ENCODE peak calls at places on chromosomes 12 and 14, in eight cellular contexts. R, M, Z, I, C, H, V and N are unnamed samples.

GRCh38 chr14:95045255-95045701 is 112.1 kb downstream of the DICER1 start:
- DNase-seq in Z (no peak), V (no peak), M (no peak), I (no peak), R (no peak), H (no peak), C (peak), N (no peak)

GRCh38 chr12:47370421-47370820 is 290.7 kb upstream of the AMIGO2 start:
- DNase-seq in M (no peak), V (no peak), C (no peak), H (no peak), R (no peak), Z (no peak), I (no peak), N (no peak)

GRCh38 chr12:110107369-110108281 is 16.5 kb upstream of the IFT81 start:
- DNase-seq in C (peak), M (peak), Z (no peak), I (peak), H (no peak), R (no peak), V (peak), N (no peak)

GRCh38 chr12:45930369-45930768 is 60.0 kb downstream of the SCAF11 start:
- DNase-seq in I (no peak), C (no peak), H (no peak), R (no peak), Z (no peak), M (no peak), V (no peak), N (no peak)

GRCh38 chr12:2291182-2291832 is 238.5 kb downstream of the CACNA1C start:
- DNase-seq in C (no peak), V (no peak), Z (no peak), M (no peak), R (peak), I (no peak), H (peak), N (no peak)

GRCh38 chr14:42224053-42224888 is 617.6 kb downstream of the LRFN5 start:
- DNase-seq in H (no peak), R (peak), V (peak), I (peak), Z (peak), C (no peak), M (no peak), N (no peak)

GRCh38 chr14:50560929-50561280 is 960 bp downstream of the ATL1 start:
- DNase-seq in M (peak), Z (peak), R (peak), H (no peak), V (peak), C (peak), I (peak), N (no peak)

GRCh38 chr14:50741571-50741970 is 73.5 kb upstream of the SAV1 start:
- DNase-seq in H (no peak), I (peak), R (no peak), C (no peak), V (no peak), M (no peak), Z (no peak), N (no peak)

GRCh38 chr12:15670756-15671155 is 118.4 kb downstream of the EPS8 start:
- DNase-seq in R (no peak), I (no peak), Z (no peak), C (no peak), H (no peak), M (no peak), V (no peak), N (no peak)

GRCh38 chr12:106044773-106045172 is 94.0 kb downstream of the NUAK1 start:
- DNase-seq in I (peak), H (no peak), C (no peak), R (peak), M (no peak), Z (no peak), V (no peak), N (no peak)

GRCh38 chr12:14618990-14619389 is 51.3 kb upstream of the PLBD1 start:
- DNase-seq in Z (no peak), C (no peak), R (peak), I (peak), M (no peak), V (no peak), H (no peak), N (no peak)

GRCh38 chr12:45076417-45077031 is 25.6 kb upstream of the DBX2 start:
- DNase-seq in I (no peak), R (no peak), H (no peak), M (no peak), Z (no peak), V (no peak), C (no peak), N (no peak)

GRCh38 chr12:100290016-100290415 is 23.0 kb downstream of the SCYL2 start:
- DNase-seq in V (no peak), Z (no peak), R (no peak), C (no peak), H (no peak), M (no peak), I (no peak), N (no peak)

GRCh38 chr12:38384816-38385491 is 68.4 kb downstream of the ALG10B start:
- DNase-seq in V (no peak), H (no peak), Z (no peak), C (no peak), I (no peak), R (peak), M (no peak), N (no peak)

DNA sequence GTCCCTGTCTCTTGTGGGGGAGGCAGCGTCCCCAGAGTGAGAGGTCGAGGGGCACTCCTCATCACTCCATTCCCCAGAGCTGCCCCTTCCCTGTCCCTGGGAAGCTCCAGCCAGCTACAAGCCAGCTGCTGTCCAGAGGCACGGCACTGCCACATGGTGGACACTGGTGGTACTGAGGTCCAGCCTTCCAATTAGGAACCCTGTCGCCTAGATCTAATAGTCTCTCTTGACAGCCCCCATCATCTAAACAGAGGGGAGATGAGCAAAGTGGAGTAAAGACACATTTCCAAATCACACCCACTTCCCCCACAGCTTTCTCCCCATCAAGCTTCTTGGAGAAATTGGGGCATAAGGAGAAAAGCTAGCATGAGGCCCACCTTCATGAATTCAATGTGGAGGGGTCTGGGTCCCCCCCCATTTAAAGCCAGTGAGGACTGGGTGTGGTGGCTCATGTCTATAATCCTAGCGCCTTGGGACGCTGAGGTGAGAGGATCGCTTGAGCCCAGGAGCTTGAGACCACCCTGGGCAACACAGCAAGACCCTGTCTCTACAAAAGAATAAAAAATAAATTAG is 2.1 kb upstream of the INHBE start:
- DNase-seq in H (no peak), M (peak), R (peak), V (peak), C (peak), I (peak), Z (peak), N (peak)
- TF ChIP-seq CTCF in H (peak), M (peak), R (peak), V (peak), C (peak), I (peak), Z (peak), N (peak)

DNA sequence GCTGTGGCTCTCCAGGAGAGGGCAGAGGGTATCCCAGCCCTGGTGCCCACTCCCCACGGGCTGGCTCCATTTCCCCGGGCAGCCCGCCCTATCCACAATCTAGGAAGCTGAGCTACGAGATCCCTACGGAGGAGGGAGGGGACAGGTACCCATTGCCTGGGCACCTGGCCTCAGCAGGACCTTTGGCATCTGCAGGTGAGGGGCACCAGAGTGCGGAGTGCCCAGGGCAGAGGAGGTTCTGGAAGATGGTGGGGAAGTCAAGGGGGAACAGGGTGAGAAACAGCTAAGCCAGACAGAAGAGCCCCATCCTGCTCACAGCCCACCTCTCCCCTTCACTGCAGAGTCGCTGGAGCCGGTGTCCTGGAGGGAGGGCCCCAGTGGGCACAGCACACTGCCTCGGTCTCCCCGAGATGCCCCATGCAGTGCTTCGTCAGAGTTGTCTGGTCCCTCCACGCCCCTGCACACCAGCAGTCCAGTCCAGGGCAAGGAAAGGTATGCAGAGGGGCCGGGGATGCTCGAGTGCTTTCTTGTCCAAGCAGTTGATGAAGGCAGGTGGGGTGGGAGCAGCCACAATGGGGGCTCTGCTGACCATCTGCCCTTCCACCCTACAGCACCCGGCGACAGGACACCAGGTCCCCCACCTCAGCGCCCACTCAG is 10.3 kb downstream of the TNS2 start:
- DNase-seq in Z (no peak), H (no peak), V (peak), R (no peak), C (no peak), I (no peak), M (no peak), N (no peak)
- H3K27ac ChIP-seq in Z (peak), H (no peak), V (peak), R (no peak), C (peak), I (no peak), M (peak), N (no peak)

GRCh38 chr14:98647754-98648153 is 624.2 kb downstream of the BCL11B start:
- DNase-seq in M (no peak), C (no peak), I (no peak), V (no peak), Z (no peak), H (no peak), R (no peak), N (no peak)
- H3K4me3 ChIP-seq in M (no peak), C (no peak), I (no peak), V (no peak), Z (no peak), H (no peak), R (no peak), N (no peak)

DNA sequence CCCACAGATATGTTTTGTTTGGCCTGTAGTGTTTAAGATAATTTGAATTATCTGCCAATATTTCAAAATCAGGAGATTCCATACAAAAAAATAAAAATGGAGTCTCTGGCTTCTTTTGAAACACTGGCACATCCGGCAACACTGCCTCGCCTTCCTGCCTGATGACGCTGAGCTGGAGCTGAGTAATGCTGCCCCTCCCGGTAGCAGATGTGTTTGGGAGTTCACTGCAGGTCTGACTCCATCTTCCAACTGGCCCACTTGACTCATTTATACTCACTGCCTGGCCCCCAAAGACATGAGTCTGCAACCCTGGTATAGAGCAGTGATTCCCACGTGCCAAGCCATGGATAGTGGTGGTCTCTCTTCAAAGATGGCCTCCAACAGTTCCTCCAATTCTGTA is 7.4 kb downstream of the CIT start:
- DNase-seq in Z (no peak), C (peak), M (peak), R (no peak), I (peak), V (no peak), H (no peak), N (no peak)
- TF ChIP-seq CTCF in Z (no peak), C (no peak), M (no peak), R (no peak), I (peak), V (no peak), H (no peak), N (no peak)

GRCh38 chr12:79776111-79776510 is 85.3 kb upstream of the PAWR start:
- DNase-seq in H (no peak), I (peak), R (no peak), M (no peak), Z (no peak), V (no peak), C (no peak), N (no peak)

GRCh38 chr12:79773896-79774295 is 83.1 kb upstream of the PAWR start:
- DNase-seq in V (no peak), I (no peak), R (no peak), H (no peak), Z (no peak), M (no peak), C (no peak), N (no peak)

GRCh38 chr12:79778802-79779201 is 88.0 kb upstream of the PAWR start:
- DNase-seq in H (no peak), C (no peak), R (no peak), Z (no peak), M (no peak), I (peak), V (no peak), N (no peak)

GRCh38 chr12:79769860-79770485 is 79.2 kb upstream of the PAWR start:
- DNase-seq in V (no peak), R (no peak), Z (no peak), I (no peak), M (no peak), H (no peak), C (no peak), N (no peak)

DNA sequence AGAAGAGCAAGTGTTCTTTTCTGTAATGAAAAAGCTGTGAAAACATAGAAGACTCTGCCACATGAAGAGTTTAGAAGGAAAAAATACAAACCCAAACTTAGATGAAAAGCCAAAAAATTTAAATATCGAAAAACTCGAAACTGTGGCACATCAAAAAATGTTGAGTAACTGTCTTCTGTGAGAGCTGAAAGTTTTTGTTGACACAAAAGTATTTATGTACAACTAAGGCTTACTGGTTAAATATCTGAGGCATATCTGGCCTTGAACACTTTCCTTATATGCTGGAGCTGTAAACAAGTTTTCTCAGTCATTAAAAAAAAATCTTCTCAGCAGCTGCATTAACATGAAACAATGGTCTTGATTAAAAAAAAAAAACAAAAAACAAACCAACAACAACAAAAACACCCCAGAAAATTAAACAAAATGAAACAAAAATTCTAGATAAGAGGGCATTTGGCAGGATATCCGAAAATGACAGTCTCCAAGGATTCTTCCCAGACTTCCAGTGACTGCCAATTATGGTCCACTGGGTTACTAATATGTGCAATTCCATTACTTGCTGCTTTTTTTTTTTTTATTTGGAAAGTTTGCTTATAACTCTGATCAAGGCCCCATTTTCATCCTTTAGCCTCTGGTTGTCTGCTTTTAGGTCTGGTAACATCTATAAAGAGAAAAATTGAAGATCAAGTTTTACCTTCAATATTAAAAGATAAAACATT is 84.8 kb upstream of the PAWR start:
- DNase-seq in M (no peak), R (no peak), H (no peak), V (no peak), C (no peak), Z (no peak), I (no peak), N (no peak)
- H3K27ac ChIP-seq in M (no peak), R (no peak), H (no peak), V (peak), C (peak), Z (no peak), I (no peak), N (no peak)

GRCh38 chr12:32274665-32275064 is 124.7 kb upstream of the FGD4 start:
- DNase-seq in V (no peak), R (no peak), C (no peak), M (no peak), I (no peak), Z (no peak), H (no peak), N (no peak)

GRCh38 chr12:32273063-32273521 is 126.3 kb upstream of the FGD4 start:
- DNase-seq in V (no peak), I (peak), Z (no peak), H (peak), M (no peak), R (no peak), C (no peak), N (no peak)

GRCh38 chr12:32273712-32274111 is 125.6 kb upstream of the FGD4 start:
- DNase-seq in M (no peak), I (no peak), C (no peak), H (no peak), V (no peak), R (no peak), Z (peak), N (peak)

GRCh38 chr12:32270818-32271710 is 128.3 kb upstream of the FGD4 start:
- DNase-seq in I (peak), M (no peak), V (no peak), R (peak), Z (no peak), C (no peak), H (no peak), N (no peak)

GRCh38 chr12:32272465-32272864 is 126.9 kb upstream of the FGD4 start:
- DNase-seq in H (no peak), V (no peak), Z (peak), R (no peak), M (no peak), C (no peak), I (no peak), N (no peak)
- H3K4me3 ChIP-seq in H (no peak), V (no peak), Z (no peak), R (no peak), M (no peak), C (no peak), I (no peak), N (no peak)

GRCh38 chr14:44963775-44964380 is 1.9 kb downstream of the TOGARAM1 start:
- DNase-seq in M (no peak), I (no peak), V (peak), H (no peak), C (no peak), R (peak), Z (no peak), N (no peak)
- TF ChIP-seq CTCF in M (no peak), I (no peak), V (no peak), H (no peak), C (no peak), R (no peak), Z (no peak), N (no peak)

GRCh38 chr14:73777420-73777819 is 63.2 kb upstream of the PNMA1 start:
- DNase-seq in C (no peak), H (no peak), M (no peak), V (no peak), R (no peak), Z (no peak), I (no peak), N (no peak)

GRCh38 chr14:73780896-73781295 is 66.7 kb upstream of the PNMA1 start:
- DNase-seq in Z (no peak), M (no peak), H (no peak), R (no peak), I (no peak), C (no peak), V (no peak), N (no peak)

GRCh38 chr14:73780391-73780790 is 66.2 kb upstream of the PNMA1 start:
- DNase-seq in H (no peak), V (no peak), R (no peak), C (no peak), Z (no peak), M (no peak), I (no peak), N (no peak)

GRCh38 chr14:73776194-73776537 is 62.0 kb upstream of the PNMA1 start:
- DNase-seq in V (no peak), Z (no peak), C (no peak), I (no peak), M (no peak), R (no peak), H (no peak), N (no peak)

DNA sequence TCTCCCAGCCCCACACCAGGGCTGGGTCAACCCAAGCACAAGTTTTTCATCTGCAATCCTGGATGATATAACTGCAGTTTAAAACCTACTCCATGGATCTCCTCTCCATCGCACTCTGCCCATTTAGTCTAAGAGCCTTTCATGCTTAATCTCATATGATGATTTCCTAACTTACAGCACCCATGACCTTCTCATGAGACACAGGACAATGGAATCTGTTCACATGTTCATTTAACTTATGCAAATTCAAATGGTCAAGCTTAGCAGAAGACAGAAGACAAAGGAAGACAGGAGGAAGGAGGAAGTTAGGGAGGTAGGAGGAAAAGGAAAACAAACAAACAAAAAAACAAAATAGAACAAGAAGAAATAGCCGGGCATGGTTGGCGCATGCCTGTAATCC is 64.6 kb upstream of the PNMA1 start:
- DNase-seq in C (no peak), R (no peak), M (no peak), Z (no peak), H (no peak), I (no peak), V (no peak), N (no peak)
- H3K27ac ChIP-seq in C (no peak), R (no peak), M (no peak), Z (no peak), H (peak), I (no peak), V (no peak), N (no peak)

GRCh38 chr12:113244015-113244983 is 23.0 kb downstream of the TPCN1 start:
- DNase-seq in V (peak), Z (no peak), I (no peak), H (no peak), C (peak), M (peak), R (peak), N (no peak)
- H3K4me3 ChIP-seq in V (peak), Z (no peak), I (no peak), H (no peak), C (peak), M (peak), R (no peak), N (no peak)

GRCh38 chr12:108691154-108691994 is 39.9 kb downstream of the CORO1C start:
- DNase-seq in R (peak), H (peak), M (peak), V (peak), I (peak), Z (peak), C (peak), N (peak)
- TF ChIP-seq CTCF in R (peak), H (no peak), M (peak), V (peak), I (peak), Z (peak), C (peak), N (no peak)